ENCODE peak calls at places on chromosomes 2 and 18, in six cellular contexts. M is heart right ventricle, I is body of pancreas, K is HAP-1, W is NCI-H2029, Z is heart left ventricle. T is an unnamed sample.

GRCh38 chr18:46393230-46393629 is 263.8 kb downstream of the LOXHD1 start:
- DNase-seq in I (no peak), K (no peak), W (no peak), Z (no peak), M (no peak), T (no peak)

GRCh38 chr2:88090446-88091283 is 23.0 kb downstream of the SMYD1 start:
- DNase-seq in I (no peak), W (no peak), Z (no peak), K (no peak), M (no peak), T (no peak)

GRCh38 chr2:72126186-72127100 is 21.2 kb downstream of the CYP26B1 start:
- DNase-seq in K (no peak), M (no peak), Z (no peak), W (no peak), I (no peak), T (no peak)

GRCh38 chr2:235098736-235099494 is 147.1 kb downstream of the SH3BP4 start:
- DNase-seq in I (no peak), M (no peak), Z (no peak), K (no peak), W (no peak), T (no peak)

GRCh38 chr2:33354981-33355380 is 121.5 kb upstream of the RASGRP3 start:
- DNase-seq in W (no peak), M (no peak), K (no peak), I (no peak), Z (no peak), T (no peak)

GRCh38 chr2:163348843-163349395 is 386.9 kb downstream of the FIGN start:
- DNase-seq in I (no peak), M (no peak), W (no peak), K (peak; percentile 44), Z (peak; percentile 18), T (no peak)

GRCh38 chr18:76564636-76565237 is 69.7 kb upstream of the ZNF516 start:
- DNase-seq in Z (no peak), I (no peak), M (no peak), W (no peak), K (no peak), T (peak; percentile 63)

GRCh38 chr2:107986278-107987217 is at the start of gene SLC5A7:
- DNase-seq in Z (no peak), W (no peak), K (no peak), M (no peak), I (no peak), T (no peak)

GRCh38 chr18:35477497-35477896 is 20.3 kb downstream of the INO80C start:
- DNase-seq in Z (no peak), W (no peak), K (no peak), M (no peak), I (no peak), T (no peak)

T was measured in NCI-H510A treated with DMSO at 0.1 percent for 48 hours.